ENCODE peak calls at places on chromosomes 12 and 14, in four cellular contexts. One of them, this sample, is unnamed.

GRCh38 chr12:39553476-39553875 is 66.1 kb downstream of the ABCD2 start:
- DNase-seq in RWPE2: no peak
- DNase-seq in GM20000: no peak
- DNase-seq in endothelial cell: no peak
- DNase-seq in this sample: no peak

GRCh38 chr14:103022669-103023044 is 34.7 kb downstream of the CDC42BPB start:
- DNase-seq in RWPE2: peak; percentile 12
- DNase-seq in GM20000: no peak
- DNase-seq in endothelial cell: no peak
- DNase-seq in this sample: no peak

GRCh38 chr14:53857625-53858343 is 98.8 kb downstream of the BMP4 start:
- DNase-seq in RWPE2: no peak
- DNase-seq in GM20000: no peak
- DNase-seq in endothelial cell: no peak
- DNase-seq in this sample: no peak

GRCh38 chr14:70047598-70048312 is 141.0 kb downstream of the SLC8A3 start:
- DNase-seq in RWPE2: no peak
- DNase-seq in GM20000: no peak
- DNase-seq in endothelial cell: no peak
- DNase-seq in this sample: no peak

GRCh38 chr12:51722387-51722786 is 126.1 kb downstream of the FIGNL2 start:
- DNase-seq in RWPE2: no peak
- DNase-seq in GM20000: no peak
- DNase-seq in endothelial cell: no peak
- DNase-seq in this sample: no peak

GRCh38 chr12:30847259-30847658 is 79.3 kb upstream of the TSPAN11 start:
- DNase-seq in RWPE2: no peak
- DNase-seq in GM20000: no peak
- DNase-seq in endothelial cell: peak; percentile 34
- DNase-seq in this sample: no peak

GRCh38 chr12:25689996-25690501 is 137.0 kb upstream of the LMNTD1 start:
- DNase-seq in RWPE2: no peak
- DNase-seq in GM20000: no peak
- DNase-seq in endothelial cell: no peak
- DNase-seq in this sample: no peak

GRCh38 chr12:4116251-4117111 is 157.1 kb upstream of the CCND2 start:
- DNase-seq in RWPE2: peak; percentile 93
- DNase-seq in GM20000: no peak
- DNase-seq in endothelial cell: no peak
- DNase-seq in this sample: no peak

GRCh38 chr14:104886690-104887622 is 21.9 kb downstream of the CEP170B start:
- DNase-seq in RWPE2: peak; percentile 69
- DNase-seq in GM20000: no peak
- DNase-seq in endothelial cell: peak; percentile 3
- DNase-seq in this sample: no peak

GRCh38 chr12:110917961-110918360 is 2.4 kb downstream of the MYL2 start:
- DNase-seq in RWPE2: no peak
- DNase-seq in GM20000: no peak
- DNase-seq in endothelial cell: no peak
- DNase-seq in this sample: no peak

GRCh38 chr14:59081680-59082079 is 106.8 kb upstream of the DAAM1 start:
- DNase-seq in RWPE2: no peak
- DNase-seq in GM20000: no peak
- DNase-seq in endothelial cell: no peak
- DNase-seq in this sample: no peak

GRCh38 chr12:3101309-3102022 is 24.3 kb downstream of the TSPAN9 start:
- DNase-seq in RWPE2: no peak
- DNase-seq in GM20000: no peak
- DNase-seq in endothelial cell: no peak
- DNase-seq in this sample: no peak

GRCh38 chr12:42716521-42716920 is 127.0 kb upstream of the PRICKLE1 start:
- DNase-seq in RWPE2: no peak
- DNase-seq in GM20000: no peak
- DNase-seq in endothelial cell: no peak
- DNase-seq in this sample: no peak

DNA sequence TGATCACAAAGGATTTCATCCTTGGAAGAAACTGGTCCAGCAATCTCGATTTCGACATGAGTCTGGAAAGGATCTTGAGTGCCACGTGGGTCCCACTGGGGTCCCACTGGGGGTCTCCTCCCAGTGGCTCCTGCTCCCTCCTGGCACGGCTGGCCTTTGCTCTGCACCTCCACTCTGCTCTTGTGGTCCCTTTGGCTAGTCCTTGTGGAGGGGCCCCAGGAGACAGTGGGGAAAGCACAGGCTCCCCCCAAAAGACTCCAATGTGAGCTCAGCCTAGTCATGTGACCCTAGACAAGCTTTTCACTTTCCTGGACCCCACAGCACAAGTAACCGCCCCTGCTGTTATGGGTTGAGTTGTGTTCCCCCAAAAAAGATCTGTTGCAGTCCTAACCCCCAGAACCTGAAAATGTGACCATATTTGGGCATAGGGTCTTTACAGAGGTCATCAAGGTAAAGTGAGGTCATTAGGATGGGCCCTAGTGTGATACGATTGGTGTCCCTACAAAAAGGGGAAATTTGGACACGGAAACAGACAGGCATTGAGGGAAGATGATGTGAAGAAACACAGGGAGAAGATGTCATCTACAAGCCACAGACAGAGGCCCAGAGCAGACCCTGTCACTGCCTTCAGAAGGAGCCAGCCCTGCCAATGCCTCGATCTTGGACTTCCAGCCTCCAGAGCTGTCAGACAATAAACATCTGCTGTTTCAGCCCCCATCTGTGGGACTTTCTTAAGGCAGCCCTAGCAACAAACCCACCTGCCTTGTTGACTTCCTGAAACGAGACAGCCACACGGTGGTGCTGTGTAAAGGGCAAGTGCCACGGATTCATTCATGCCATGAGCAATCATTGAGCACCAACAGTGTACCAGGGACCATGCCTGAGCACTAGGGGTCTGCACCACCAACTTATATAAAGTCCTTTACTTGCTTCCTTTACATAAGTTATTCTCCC is 23.8 kb upstream of the PPP2R5C start:
- DNase-seq in RWPE2: no peak
- DNase-seq in GM20000: peak; percentile 23
- DNase-seq in endothelial cell: no peak
- DNase-seq in this sample: no peak
- TF ChIP-seq CTCF in RWPE2: no peak
- TF ChIP-seq CTCF in GM20000: peak; percentile 33
- TF ChIP-seq CTCF in endothelial cell: no peak
- TF ChIP-seq CTCF in this sample: no peak

DNA sequence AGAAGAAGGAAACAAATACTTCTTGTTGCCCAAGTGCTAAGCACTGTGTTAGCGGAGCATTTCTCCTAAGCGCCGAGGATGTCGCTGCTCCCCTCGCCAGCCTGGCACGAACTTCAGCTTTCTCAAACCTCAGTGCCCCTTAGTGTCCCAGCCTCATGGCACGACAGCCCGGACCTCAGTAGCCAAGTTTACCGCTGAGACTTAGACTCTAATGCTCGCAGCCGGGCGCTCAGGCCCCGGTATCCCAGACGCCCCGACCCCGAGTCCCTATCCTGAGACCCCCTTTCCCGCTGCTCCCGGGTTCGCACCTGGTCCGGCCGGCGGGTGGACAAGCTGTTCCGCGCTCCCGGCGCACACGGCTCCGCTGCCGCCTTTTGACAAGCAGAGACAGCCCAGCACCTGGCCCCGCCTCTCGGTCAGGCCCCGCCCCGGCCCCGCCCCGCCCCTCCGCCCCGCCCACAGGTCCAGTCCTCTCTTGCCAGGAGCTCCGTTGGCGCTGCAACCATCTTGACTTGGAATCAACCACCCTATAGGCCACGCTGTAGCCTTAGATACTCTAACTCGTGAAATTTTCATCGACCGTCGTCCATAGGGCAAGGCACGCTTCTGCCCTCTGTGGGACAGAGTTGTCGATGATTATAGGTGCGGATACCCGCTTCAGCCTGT is at the start of gene VDR:
- DNase-seq in RWPE2: peak; percentile 89
- DNase-seq in GM20000: peak; percentile 91
- DNase-seq in endothelial cell: peak; percentile 66
- DNase-seq in this sample: peak; percentile 92
- TF ChIP-seq CTCF in RWPE2: no peak
- TF ChIP-seq CTCF in GM20000: no peak
- TF ChIP-seq CTCF in endothelial cell: no peak
- TF ChIP-seq CTCF in this sample: peak; percentile 19

DNA sequence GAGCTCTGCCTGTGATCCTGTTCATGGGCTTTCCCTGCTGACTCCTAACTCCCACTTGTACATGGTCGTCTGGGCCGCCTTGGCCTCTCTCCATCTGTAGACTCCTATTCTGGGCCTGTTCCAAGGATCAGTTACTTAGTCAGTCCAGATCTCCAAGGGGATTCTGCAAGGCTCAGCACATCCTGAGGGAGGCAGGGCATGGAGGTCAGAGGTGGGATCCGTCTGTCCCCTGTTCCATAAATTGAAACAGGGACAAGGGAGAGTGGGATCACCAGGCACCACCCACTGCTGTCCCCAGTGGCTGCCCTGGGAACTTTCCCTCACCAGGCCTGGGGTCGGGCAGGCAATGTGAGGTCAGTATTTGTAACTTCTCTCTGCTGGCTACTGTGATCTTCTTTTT is 43.5 kb downstream of the KCTD10 start:
- DNase-seq in RWPE2: no peak
- DNase-seq in GM20000: no peak
- DNase-seq in endothelial cell: peak; percentile 50
- DNase-seq in this sample: no peak
- TF ChIP-seq CTCF in RWPE2: no peak
- TF ChIP-seq CTCF in GM20000: no peak
- TF ChIP-seq CTCF in endothelial cell: peak; percentile 56
- TF ChIP-seq CTCF in this sample: no peak

GRCh38 chr14:99981806-99982205 is 83.4 kb upstream of the EVL start:
- DNase-seq in RWPE2: no peak
- DNase-seq in GM20000: no peak
- DNase-seq in endothelial cell: no peak
- DNase-seq in this sample: no peak

GRCh38 chr14:99986416-99986815 is 78.8 kb upstream of the EVL start:
- DNase-seq in RWPE2: no peak
- DNase-seq in GM20000: no peak
- DNase-seq in endothelial cell: no peak
- DNase-seq in this sample: no peak

GRCh38 chr14:99980299-99980698 is 84.9 kb upstream of the EVL start:
- DNase-seq in RWPE2: no peak
- DNase-seq in GM20000: no peak
- DNase-seq in endothelial cell: no peak
- DNase-seq in this sample: no peak

GRCh38 chr14:99983251-99984012 is 81.8 kb upstream of the EVL start:
- DNase-seq in RWPE2: no peak
- DNase-seq in GM20000: no peak
- DNase-seq in endothelial cell: no peak
- DNase-seq in this sample: no peak

DNA sequence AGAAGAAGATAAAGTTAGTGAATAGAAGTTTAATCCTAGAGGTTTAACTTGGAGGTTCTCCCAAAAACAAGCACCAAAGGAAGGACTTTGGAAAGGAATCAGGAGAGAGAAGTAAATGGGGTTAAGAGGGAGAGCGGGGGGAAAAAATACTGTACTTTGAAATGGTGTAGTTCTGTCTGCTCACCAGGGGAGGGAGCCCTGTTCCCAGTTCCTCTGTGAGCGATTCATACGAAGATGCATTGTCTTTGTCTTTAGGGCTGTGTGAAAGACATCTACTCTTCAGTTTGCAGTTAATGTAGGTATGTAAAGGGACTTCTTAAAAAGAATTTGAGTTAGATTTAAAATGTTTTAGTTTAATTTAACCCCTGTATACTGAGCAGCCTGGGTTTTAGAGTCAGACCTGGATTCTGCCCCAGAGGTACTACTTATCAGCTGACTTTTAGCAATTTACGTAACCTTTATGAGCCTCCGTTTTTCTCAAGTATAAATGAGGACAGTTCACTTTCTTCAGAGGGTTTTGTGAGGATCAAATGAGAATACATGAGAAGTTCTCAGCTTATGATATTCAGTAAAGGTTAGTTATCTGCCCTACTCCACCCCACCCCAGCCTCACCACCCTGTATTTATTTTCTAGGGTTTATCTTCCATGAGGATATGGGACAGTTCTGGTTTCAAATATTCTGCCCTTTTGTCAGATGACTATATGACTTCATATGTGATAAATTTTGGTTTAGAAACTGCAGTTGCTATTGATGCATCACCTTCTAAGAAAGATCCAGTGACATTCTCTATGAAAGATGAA is 82.6 kb upstream of the EVL start:
- DNase-seq in RWPE2: no peak
- DNase-seq in GM20000: peak; percentile 80
- DNase-seq in endothelial cell: peak; percentile 64
- DNase-seq in this sample: peak; percentile 75
- TF ChIP-seq CTCF in RWPE2: peak; percentile 99
- TF ChIP-seq CTCF in GM20000: peak; percentile 75
- TF ChIP-seq CTCF in endothelial cell: peak; percentile 77
- TF ChIP-seq CTCF in this sample: peak; percentile 83

GRCh38 chr12:46517579-46517962 is 145.0 kb upstream of the SLC38A2 start:
- DNase-seq in RWPE2: no peak
- DNase-seq in GM20000: no peak
- DNase-seq in endothelial cell: no peak
- DNase-seq in this sample: no peak
- TF ChIP-seq CTCF in RWPE2: no peak
- TF ChIP-seq CTCF in GM20000: no peak
- TF ChIP-seq CTCF in endothelial cell: no peak
- TF ChIP-seq CTCF in this sample: peak; percentile 24

GRCh38 chr12:6824085-6824800 is 2.6 kb downstream of the GPR162 start:
- DNase-seq in RWPE2: no peak
- DNase-seq in GM20000: no peak
- DNase-seq in endothelial cell: no peak
- DNase-seq in this sample: no peak
- TF ChIP-seq CTCF in RWPE2: no peak
- TF ChIP-seq CTCF in GM20000: no peak
- TF ChIP-seq CTCF in endothelial cell: no peak
- TF ChIP-seq CTCF in this sample: no peak

DNA sequence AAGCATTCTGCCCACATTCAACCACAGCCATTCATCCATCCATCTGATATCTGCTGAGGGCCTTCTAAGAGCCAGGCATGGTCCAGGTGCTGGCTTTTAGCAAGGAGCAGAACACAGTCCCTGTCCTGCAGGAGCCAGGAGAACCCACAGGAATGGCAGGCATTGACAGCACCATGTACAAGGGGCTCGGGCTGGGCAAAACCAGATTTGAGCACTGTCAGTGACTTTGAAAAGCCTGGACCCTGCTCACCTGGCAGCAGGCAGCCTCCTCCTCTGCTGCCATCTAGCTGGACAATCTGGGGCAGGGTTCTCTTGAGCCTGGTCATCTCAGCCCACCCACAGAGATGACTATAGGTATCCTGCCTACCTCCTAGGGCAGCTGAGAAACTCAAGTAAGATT is 136.9 kb downstream of the ZFP36L1 start:
- DNase-seq in RWPE2: no peak
- DNase-seq in GM20000: no peak
- DNase-seq in endothelial cell: no peak
- DNase-seq in this sample: no peak
- TF ChIP-seq CTCF in RWPE2: peak; percentile 37
- TF ChIP-seq CTCF in GM20000: no peak
- TF ChIP-seq CTCF in endothelial cell: no peak
- TF ChIP-seq CTCF in this sample: peak; percentile 32

This sample was measured in GM10248.